ENCODE peak calls at places on chromosomes 12 and 14, in nine cellular contexts. Y is RWPE2; N is colonic mucosa; A is pancreas; D is adrenal gland; J is CD4-positive, CD25-positive, alpha-beta regulatory T cell; E is body of pancreas; Z is aorta; F is lung. O is an unnamed sample.

GRCh38 chr12:104357431-104357952 is 54.0 kb downstream of the EID3 start:
- DNase-seq in N (no peak), A (no peak), E (no peak), J (no peak), F (no peak), Z (no peak), Y (no peak), D (no peak), O (no peak)

GRCh38 chr12:6752181-6752930 is 585 bp downstream of the MLF2 start:
- DNase-seq in A (no peak), Y (no peak), E (peak; percentile 49), N (peak; percentile 56), D (peak; percentile 60), J (no peak), F (peak; percentile 47), Z (peak; percentile 73), O (peak; percentile 81)

GRCh38 chr12:102426599-102427541 is 53.5 kb downstream of the IGF1 start:
- DNase-seq in Y (no peak), D (no peak), A (no peak), E (no peak), F (no peak), N (no peak), Z (peak; percentile 29), J (no peak), O (no peak)

GRCh38 chr12:116423053-116423452 is 136.1 kb upstream of the MAP1LC3B2 start:
- DNase-seq in J (no peak), A (no peak), Z (no peak), Y (no peak), D (no peak), N (no peak), E (no peak), F (no peak), O (peak; percentile 38)

GRCh38 chr14:47195582-47195981 is 479.8 kb downstream of the MDGA2 start:
- DNase-seq in E (no peak), N (no peak), D (no peak), F (no peak), Z (no peak), A (no peak), J (no peak), Y (no peak), O (no peak)

GRCh38 chr14:81219821-81220487 is 805 bp downstream of the GTF2A1 start:
- DNase-seq in D (peak; percentile 46), Y (no peak), F (peak; percentile 37), N (peak; percentile 34), E (peak; percentile 53), J (peak; percentile 33), Z (peak; percentile 64), A (peak; percentile 67), O (peak; percentile 65)

GRCh38 chr12:83114042-83114441 is 427.3 kb downstream of the TMTC2 start:
- DNase-seq in N (no peak), F (no peak), E (no peak), D (no peak), Z (no peak), A (no peak), J (no peak), Y (no peak), O (no peak)

GRCh38 chr12:52015393-52016081 is 8.8 kb downstream of the TAMALIN start:
- DNase-seq in N (no peak), A (no peak), F (no peak), D (no peak), Y (no peak), Z (no peak), J (no peak), E (no peak), O (no peak)

DNA sequence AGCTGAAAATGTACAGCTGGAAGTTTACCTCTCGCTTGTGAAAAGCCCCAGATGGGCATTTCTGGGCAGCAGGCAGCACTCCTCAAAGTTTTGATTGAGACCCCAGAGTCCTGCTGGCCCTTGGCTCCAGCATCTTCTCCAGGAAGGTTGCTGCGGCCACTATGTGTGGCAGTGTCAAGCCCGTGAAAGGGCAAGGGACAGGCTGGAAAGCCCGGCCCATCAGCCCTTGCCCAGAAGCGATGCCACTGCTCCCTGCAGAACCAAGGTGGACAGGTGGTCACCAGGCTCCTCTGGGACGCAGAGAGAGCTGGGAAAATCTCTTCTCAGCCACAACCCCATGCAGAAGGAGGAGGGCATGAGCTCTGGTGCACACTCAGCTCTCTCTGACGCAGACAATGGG is 73.5 kb upstream of the BCL11B start:
- DNase-seq in D (no peak), Z (peak; percentile 9), Y (no peak), N (no peak), E (no peak), A (no peak), J (no peak), F (no peak), O (no peak)
- H3K4me3 ChIP-seq in D (no peak overlapping the region), Z (no peak overlapping the region), Y (no peak overlapping the region), N (no peak overlapping the region), E (no peak overlapping the region), A (no peak overlapping the region), J (no peak overlapping the region), F (no peak overlapping the region), O (no peak overlapping the region)

GRCh38 chr12:4050340-4050739 is 177.1 kb upstream of the PARP11 start:
- DNase-seq in J (no peak), Y (no peak), D (no peak), E (no peak), N (no peak), F (no peak), Z (no peak), A (no peak), O (no peak)

GRCh38 chr12:4049566-4050080 is 176.4 kb upstream of the PARP11 start:
- DNase-seq in D (no peak), J (no peak), F (no peak), N (no peak), E (no peak), Y (no peak), Z (no peak), A (no peak), O (no peak)

GRCh38 chr12:4054643-4055042 is 181.4 kb upstream of the PARP11 start:
- DNase-seq in J (no peak), A (no peak), E (no peak), Z (no peak), D (no peak), F (no peak), N (no peak), Y (no peak), O (no peak)

GRCh38 chr12:4052691-4053090 is 179.5 kb upstream of the PARP11 start:
- DNase-seq in N (no peak), E (no peak), J (no peak), F (no peak), D (no peak), A (no peak), Y (no peak), Z (no peak), O (no peak)

GRCh38 chr12:4051616-4052015 is 178.4 kb upstream of the PARP11 start:
- DNase-seq in A (no peak), E (no peak), N (no peak), Z (no peak), J (no peak), Y (no peak), F (no peak), D (no peak), O (no peak)
- H3K36me3 ChIP-seq in A (no peaks in the 10 kb centered on the region), E (no peaks in the 10 kb centered on the region), N (no peaks in the 10 kb centered on the region), Z (no peaks in the 10 kb centered on the region), J (no peaks in the 10 kb centered on the region), Y (no peaks in the 10 kb centered on the region), F (no peaks in the 10 kb centered on the region), D (no peaks in the 10 kb centered on the region), O (no peaks in the 10 kb centered on the region)

DNA sequence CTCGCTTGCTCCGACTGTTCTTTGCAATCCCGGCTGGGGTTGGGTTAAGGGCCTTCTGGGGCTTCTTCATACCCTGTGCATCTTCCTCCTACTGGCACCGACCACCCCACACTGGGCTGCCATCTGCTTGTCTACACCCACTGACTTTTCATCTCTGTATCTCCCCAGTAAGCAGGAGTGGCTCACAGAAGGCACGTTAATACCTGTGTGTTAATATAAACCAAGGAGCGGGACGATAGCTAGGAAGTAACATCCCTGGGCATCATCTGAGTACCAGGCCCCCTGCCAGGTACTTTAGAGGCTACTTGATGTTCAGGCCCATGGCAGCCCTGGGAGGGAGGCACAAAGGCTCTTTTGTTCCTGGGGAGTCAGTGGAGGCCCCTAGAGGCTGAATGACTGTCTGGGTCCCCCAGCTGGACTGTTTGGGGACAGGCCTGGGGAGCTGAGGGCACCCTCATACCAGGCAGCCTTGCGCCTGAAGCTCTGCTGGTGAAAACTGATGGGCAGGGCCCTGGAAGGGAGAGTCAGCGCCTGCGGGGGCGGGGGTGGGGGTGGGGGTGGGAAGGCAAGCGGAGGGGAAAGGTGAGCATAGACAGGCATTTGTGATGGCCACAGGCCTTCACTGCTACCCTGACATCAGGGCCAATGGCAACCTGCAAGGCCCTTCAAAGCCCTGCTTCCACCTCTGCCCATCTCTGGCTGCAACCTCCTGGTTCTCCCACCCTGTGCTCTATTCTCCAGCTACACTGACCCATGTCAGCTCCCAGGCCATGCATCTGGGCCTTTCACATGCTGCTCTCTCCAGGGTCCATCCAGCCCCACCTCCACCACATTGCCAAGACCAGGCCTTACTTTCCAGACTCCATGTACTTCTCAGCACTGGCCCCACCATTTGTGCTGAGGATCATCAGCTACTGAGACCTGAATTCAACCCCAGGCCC is 34.2 kb upstream of the DEGS2 start:
- DNase-seq in J (no peak), E (peak; percentile 31), Y (no peak), D (no peak), Z (no peak), A (no peak), N (no peak), F (no peak), O (no peak)
- H3K27ac ChIP-seq in J (peak overlapping the region; percentile 74), E (peak overlapping the region; percentile 95), Y (peak overlapping the region; percentile 63), D (peak overlapping the region; percentile 87), Z (no peak overlapping the region), A (peak overlapping the region; percentile 64), N (peak overlapping the region; percentile 28), F (peak overlapping the region; percentile 73), O (peak overlapping the region; percentile 25)

GRCh38 chr12:78407722-78408121 is 456.9 kb upstream of the SYT1 start:
- DNase-seq in E (no peak), Z (no peak), Y (no peak), A (no peak), J (no peak), N (no peak), D (no peak), F (no peak), O (no peak)

GRCh38 chr12:78403681-78404080 is 460.9 kb upstream of the SYT1 start:
- DNase-seq in Y (no peak), N (no peak), Z (no peak), A (no peak), E (no peak), D (no peak), F (no peak), J (no peak), O (no peak)

GRCh38 chr12:78406213-78406612 is 458.4 kb upstream of the SYT1 start:
- DNase-seq in A (no peak), F (no peak), E (no peak), Z (no peak), Y (no peak), N (no peak), J (no peak), D (no peak), O (no peak)

GRCh38 chr12:78403136-78403535 is 461.4 kb upstream of the SYT1 start:
- DNase-seq in F (no peak), Z (no peak), J (no peak), E (no peak), Y (no peak), D (no peak), A (no peak), N (no peak), O (no peak)

DNA sequence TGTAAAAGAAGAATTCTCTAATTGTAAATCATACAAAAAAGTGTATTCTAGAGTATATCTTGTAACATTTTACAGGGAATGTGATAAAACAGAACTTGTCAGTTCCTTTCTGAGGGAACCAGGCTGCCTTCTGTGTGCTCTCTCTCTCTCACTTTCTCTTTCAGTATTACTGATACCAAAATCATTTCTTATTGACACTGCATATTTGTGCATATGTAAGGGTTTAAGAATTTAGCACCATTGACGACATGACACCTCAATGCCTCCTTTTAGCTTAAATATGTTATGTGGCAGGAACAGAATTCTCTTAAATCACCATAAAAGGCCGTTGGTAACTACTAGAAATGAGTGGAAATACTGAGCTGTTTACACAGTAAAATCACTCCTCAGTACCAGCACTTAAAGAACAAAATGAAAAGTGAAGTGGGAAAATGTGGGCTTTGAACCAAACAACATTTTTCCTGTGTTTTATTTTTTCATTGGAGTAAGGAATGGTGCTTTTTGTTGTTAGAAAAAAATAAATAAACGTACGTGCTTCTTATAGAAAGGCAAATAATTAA is 457.7 kb upstream of the SYT1 start:
- DNase-seq in E (no peak), D (no peak), F (no peak), Z (no peak), Y (no peak), A (no peak), J (no peak), N (no peak), O (peak; percentile 12)
- H3K4me3 ChIP-seq in E (no peak overlapping the region), D (no peak overlapping the region), F (no peak overlapping the region), Z (no peak overlapping the region), Y (no peak overlapping the region), A (no peak overlapping the region), J (no peak overlapping the region), N (no peak overlapping the region), O (no peak overlapping the region)